ENCODE peak calls at places on chromosomes 6 and 20, in seven cellular contexts. M is A549; T is GM12865; H is HS-5; P is heart right ventricle; G is activated naive CD4-positive, alpha-beta T cell treated with anti-CD3 and anti-CD28 coated beads for 36 hours; L is mesothelial cell of epicardium. C is an unnamed sample.

GRCh38 chr6:44564906-44565524 is 177.5 kb downstream of the CDC5L start:
- DNase-seq in M (no peak), T (no peak), H (no peak), P (no peak), G (no peak), L (no peak), C (no peak)

GRCh38 chr6:84028350-84028749 is 5.2 kb upstream of the MRAP2 start:
- DNase-seq in M (no peak), T (no peak), H (no peak), P (no peak), G (no peak), L (no peak), C (no peak)

GRCh38 chr6:167699141-167700036 is 127.3 kb upstream of the AFDN start:
- DNase-seq in M (no peak), T (peak), H (no peak), P (peak), G (peak), L (no peak), C (no peak)

GRCh38 chr6:56767435-56767834 is 124.7 kb upstream of the DST start:
- DNase-seq in M (no peak), T (no peak), H (no peak), P (no peak), G (no peak), L (no peak), C (no peak)

GRCh38 chr20:35546127-35546526 is 4.2 kb downstream of the ERGIC3 start:
- DNase-seq in M (no peak), T (no peak), H (no peak), P (no peak), G (no peak), L (no peak), C (no peak)

GRCh38 chr6:158149641-158150040 is 18.4 kb downstream of the SERAC1 start:
- DNase-seq in M (peak), T (no peak), H (peak), P (no peak), G (no peak), L (no peak), C (no peak)

GRCh38 chr20:4151991-4152695 is 136.8 kb upstream of the RNF24 start:
- DNase-seq in M (no peak), T (no peak), H (no peak), P (no peak), G (no peak), L (no peak), C (no peak)

GRCh38 chr6:56593801-56594318 is 48.8 kb downstream of the DST start:
- DNase-seq in M (no peak), T (peak), H (no peak), P (no peak), G (peak), L (no peak), C (no peak)

GRCh38 chr6:127178746-127179145 is 60.3 kb downstream of the RSPO3 start:
- DNase-seq in M (no peak), T (no peak), H (no peak), P (no peak), G (no peak), L (no peak), C (no peak)

C was measured in NCI-H187.